ENCODE peak calls at places on chromosomes 3 and 15, in ten cellular contexts. One of them, this sample, is unnamed.
A peak's percentile ranks its signal among the peaks of the same experiment; 100 is the strongest.

GRCh38 chr3:123068227-123069020 is 1.6 kb downstream of the PDIA5 start:
- DNase-seq in stomach: peak; percentile 49
- DNase-seq in uterus: no peak
- DNase-seq in body of pancreas: no peak
- DNase-seq in tibial artery: no peak
- DNase-seq in IMR-90: no peak
- DNase-seq in cardiac muscle cell: no peak
- DNase-seq in mesendoderm: peak; percentile 87
- DNase-seq in GM23248: peak; percentile 57
- DNase-seq in A673: no peak
- DNase-seq in this sample: no peak

GRCh38 chr3:183287301-183287971 is 34.4 kb downstream of the B3GNT5 start:
- DNase-seq in GM23248: peak; percentile 95
- DNase-seq in tibial artery: peak; percentile 45
- DNase-seq in IMR-90: peak; percentile 93
- DNase-seq in stomach: no peak
- DNase-seq in mesendoderm: no peak
- DNase-seq in cardiac muscle cell: peak; percentile 98
- DNase-seq in uterus: peak; percentile 57
- DNase-seq in body of pancreas: no peak
- DNase-seq in A673: no peak
- DNase-seq in this sample: no peak

GRCh38 chr15:64895285-64896065 is 16.2 kb upstream of the ANKDD1A start:
- DNase-seq in stomach: peak; percentile 31
- DNase-seq in tibial artery: no peak
- DNase-seq in body of pancreas: no peak
- DNase-seq in IMR-90: peak; percentile 65
- DNase-seq in A673: peak; percentile 50
- DNase-seq in GM23248: peak; percentile 68
- DNase-seq in uterus: no peak
- DNase-seq in mesendoderm: no peak
- DNase-seq in cardiac muscle cell: peak; percentile 68
- DNase-seq in this sample: no peak

GRCh38 chr3:99023590-99024192 is 122.2 kb upstream of the DCBLD2 start:
- DNase-seq in tibial artery: no peak
- DNase-seq in uterus: no peak
- DNase-seq in A673: peak; percentile 74
- DNase-seq in stomach: no peak
- DNase-seq in mesendoderm: peak; percentile 28
- DNase-seq in body of pancreas: no peak
- DNase-seq in cardiac muscle cell: peak; percentile 70
- DNase-seq in IMR-90: peak; percentile 56
- DNase-seq in GM23248: peak; percentile 75
- DNase-seq in this sample: no peak

GRCh38 chr3:30698549-30698948 is 92.1 kb downstream of the TGFBR2 start:
- DNase-seq in uterus: no peak
- DNase-seq in mesendoderm: no peak
- DNase-seq in cardiac muscle cell: no peak
- DNase-seq in body of pancreas: no peak
- DNase-seq in stomach: no peak
- DNase-seq in GM23248: no peak
- DNase-seq in IMR-90: no peak
- DNase-seq in A673: no peak
- DNase-seq in tibial artery: no peak
- DNase-seq in this sample: no peak

GRCh38 chr3:71244153-71245051 is 339.1 kb downstream of the FOXP1 start:
- DNase-seq in GM23248: peak; percentile 11
- DNase-seq in A673: no peak
- DNase-seq in body of pancreas: no peak
- DNase-seq in IMR-90: peak; percentile 67
- DNase-seq in stomach: no peak
- DNase-seq in mesendoderm: peak; percentile 46
- DNase-seq in cardiac muscle cell: peak; percentile 90
- DNase-seq in tibial artery: peak; percentile 75
- DNase-seq in uterus: peak; percentile 69
- DNase-seq in this sample: no peak

GRCh38 chr3:99172736-99173657 is 271.5 kb upstream of the DCBLD2 start:
- DNase-seq in cardiac muscle cell: peak; percentile 89
- DNase-seq in A673: peak; percentile 84
- DNase-seq in mesendoderm: peak; percentile 85
- DNase-seq in stomach: peak; percentile 44
- DNase-seq in IMR-90: peak; percentile 80
- DNase-seq in tibial artery: peak; percentile 51
- DNase-seq in body of pancreas: peak; percentile 66
- DNase-seq in GM23248: peak; percentile 79
- DNase-seq in uterus: no peak
- DNase-seq in this sample: peak; percentile 59

GRCh38 chr3:43870110-43870509 is 179.4 kb downstream of the ABHD5 start:
- DNase-seq in IMR-90: peak; percentile 69
- DNase-seq in A673: peak; percentile 63
- DNase-seq in cardiac muscle cell: peak; percentile 69
- DNase-seq in mesendoderm: peak; percentile 81
- DNase-seq in body of pancreas: peak; percentile 31
- DNase-seq in uterus: no peak
- DNase-seq in stomach: no peak
- DNase-seq in GM23248: peak; percentile 85
- DNase-seq in tibial artery: no peak
- DNase-seq in this sample: no peak

GRCh38 chr3:129664040-129664646 is 57.7 kb upstream of the PLXND1 start:
- DNase-seq in IMR-90: no peak
- DNase-seq in stomach: no peak
- DNase-seq in cardiac muscle cell: no peak
- DNase-seq in body of pancreas: no peak
- DNase-seq in uterus: no peak
- DNase-seq in GM23248: peak; percentile 80
- DNase-seq in tibial artery: no peak
- DNase-seq in A673: no peak
- DNase-seq in mesendoderm: no peak
- DNase-seq in this sample: no peak

GRCh38 chr3:4981688-4982494 is 2.7 kb downstream of the BHLHE40 start:
- DNase-seq in cardiac muscle cell: peak; percentile 81
- DNase-seq in tibial artery: no peak
- DNase-seq in mesendoderm: peak; percentile 82
- DNase-seq in body of pancreas: peak; percentile 60
- DNase-seq in stomach: no peak
- DNase-seq in A673: no peak
- DNase-seq in GM23248: peak; percentile 87
- DNase-seq in uterus: no peak
- DNase-seq in IMR-90: peak; percentile 81
- DNase-seq in this sample: peak; percentile 45

GRCh38 chr3:4984511-4984864 is 5.3 kb downstream of the BHLHE40 start:
- DNase-seq in GM23248: peak; percentile 51
- DNase-seq in stomach: no peak
- DNase-seq in body of pancreas: no peak
- DNase-seq in cardiac muscle cell: no peak
- DNase-seq in mesendoderm: no peak
- DNase-seq in uterus: no peak
- DNase-seq in tibial artery: no peak
- DNase-seq in IMR-90: peak; percentile 25
- DNase-seq in A673: no peak
- DNase-seq in this sample: no peak

GRCh38 chr3:4983739-4984510 is 4.7 kb downstream of the BHLHE40 start:
- DNase-seq in stomach: peak; percentile 61
- DNase-seq in GM23248: peak; percentile 93
- DNase-seq in A673: peak; percentile 39
- DNase-seq in cardiac muscle cell: peak; percentile 66
- DNase-seq in uterus: peak; percentile 55
- DNase-seq in body of pancreas: peak; percentile 53
- DNase-seq in mesendoderm: peak; percentile 80
- DNase-seq in tibial artery: peak; percentile 67
- DNase-seq in IMR-90: peak; percentile 92
- DNase-seq in this sample: no peak

GRCh38 chr3:4981160-4981687 is 2.0 kb downstream of the BHLHE40 start:
- DNase-seq in A673: no peak
- DNase-seq in GM23248: peak; percentile 58
- DNase-seq in stomach: no peak
- DNase-seq in IMR-90: peak; percentile 34
- DNase-seq in mesendoderm: no peak
- DNase-seq in tibial artery: no peak
- DNase-seq in uterus: no peak
- DNase-seq in cardiac muscle cell: peak; percentile 43
- DNase-seq in body of pancreas: peak; percentile 19
- DNase-seq in this sample: no peak

GRCh38 chr3:4982773-4983738 is 3.8 kb downstream of the BHLHE40 start:
- DNase-seq in A673: no peak
- DNase-seq in cardiac muscle cell: no peak
- DNase-seq in tibial artery: no peak
- DNase-seq in IMR-90: peak; percentile 33
- DNase-seq in GM23248: peak; percentile 72
- DNase-seq in body of pancreas: peak; percentile 35
- DNase-seq in uterus: no peak
- DNase-seq in stomach: no peak
- DNase-seq in mesendoderm: no peak
- DNase-seq in this sample: no peak
- H3K4me1 ChIP-seq in A673: peaks cover 35% of the 10 kb centered on the region
- H3K4me1 ChIP-seq in cardiac muscle cell: peaks cover 33% of the 10 kb centered on the region
- H3K4me1 ChIP-seq in tibial artery: peaks cover 70% of the 10 kb centered on the region
- H3K4me1 ChIP-seq in IMR-90: peaks cover 34% of the 10 kb centered on the region
- H3K4me1 ChIP-seq in GM23248: peaks cover 51% of the 10 kb centered on the region
- H3K4me1 ChIP-seq in body of pancreas: peaks cover 59% of the 10 kb centered on the region
- H3K4me1 ChIP-seq in uterus: no peaks in the 10 kb centered on the region
- H3K4me1 ChIP-seq in stomach: peaks cover 76% of the 10 kb centered on the region
- H3K4me1 ChIP-seq in mesendoderm: peaks cover 26% of the 10 kb centered on the region
- H3K4me1 ChIP-seq in this sample: peaks cover 4% of the 10 kb centered on the region

DNA sequence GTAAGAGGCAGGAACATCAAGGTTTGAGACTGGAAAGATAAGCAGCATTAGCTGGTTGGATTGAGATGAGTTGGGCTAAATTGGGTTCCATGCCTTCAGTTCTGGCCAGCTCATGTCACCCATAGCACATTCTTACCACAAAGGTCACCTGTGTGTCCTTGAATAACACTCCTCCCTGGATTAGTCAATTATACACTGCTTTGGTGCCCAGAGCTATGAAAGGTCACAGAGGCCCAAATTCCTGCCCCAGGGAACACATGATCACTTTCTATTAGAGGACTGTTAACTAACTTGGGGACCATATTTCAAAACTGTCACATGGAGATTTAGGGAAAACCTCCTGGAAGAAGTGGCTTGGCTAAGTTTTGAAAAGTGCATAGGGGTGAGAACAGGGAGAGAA is 40.1 kb upstream of the XCR1 start:
- DNase-seq in A673: no peak
- DNase-seq in IMR-90: no peak
- DNase-seq in stomach: no peak
- DNase-seq in mesendoderm: no peak
- DNase-seq in tibial artery: no peak
- DNase-seq in GM23248: no peak
- DNase-seq in body of pancreas: no peak
- DNase-seq in cardiac muscle cell: no peak
- DNase-seq in uterus: no peak
- DNase-seq in this sample: no peak
- H3K27me3 ChIP-seq in A673: no peaks in the 10 kb centered on the region
- H3K27me3 ChIP-seq in IMR-90: peaks cover 42% of the 10 kb centered on the region
- H3K27me3 ChIP-seq in stomach: no peaks in the 10 kb centered on the region
- H3K27me3 ChIP-seq in mesendoderm: no peaks in the 10 kb centered on the region
- H3K27me3 ChIP-seq in tibial artery: no peaks in the 10 kb centered on the region
- H3K27me3 ChIP-seq in GM23248: peaks cover 55% of the 10 kb centered on the region
- H3K27me3 ChIP-seq in body of pancreas: no peaks in the 10 kb centered on the region
- H3K27me3 ChIP-seq in cardiac muscle cell: no peaks in the 10 kb centered on the region
- H3K27me3 ChIP-seq in uterus: no peaks in the 10 kb centered on the region
- H3K27me3 ChIP-seq in this sample: no peaks in the 10 kb centered on the region

GRCh38 chr15:51526955-51527354 is 95.6 kb downstream of the DMXL2 start:
- DNase-seq in IMR-90: no peak
- DNase-seq in body of pancreas: no peak
- DNase-seq in tibial artery: no peak
- DNase-seq in mesendoderm: no peak
- DNase-seq in cardiac muscle cell: no peak
- DNase-seq in uterus: no peak
- DNase-seq in A673: no peak
- DNase-seq in stomach: no peak
- DNase-seq in GM23248: no peak
- DNase-seq in this sample: no peak

GRCh38 chr15:51524376-51524775 is 98.2 kb downstream of the DMXL2 start:
- DNase-seq in tibial artery: no peak
- DNase-seq in IMR-90: no peak
- DNase-seq in A673: no peak
- DNase-seq in stomach: no peak
- DNase-seq in cardiac muscle cell: no peak
- DNase-seq in body of pancreas: no peak
- DNase-seq in uterus: no peak
- DNase-seq in mesendoderm: no peak
- DNase-seq in GM23248: no peak
- DNase-seq in this sample: no peak
- H3K4me1 ChIP-seq in tibial artery: peaks cover 13% of the 10 kb centered on the region
- H3K4me1 ChIP-seq in IMR-90: no peaks in the 10 kb centered on the region
- H3K4me1 ChIP-seq in A673: no peaks in the 10 kb centered on the region
- H3K4me1 ChIP-seq in stomach: no peaks in the 10 kb centered on the region
- H3K4me1 ChIP-seq in cardiac muscle cell: no peaks in the 10 kb centered on the region
- H3K4me1 ChIP-seq in body of pancreas: no peaks in the 10 kb centered on the region
- H3K4me1 ChIP-seq in uterus: no peaks in the 10 kb centered on the region
- H3K4me1 ChIP-seq in mesendoderm: no peaks in the 10 kb centered on the region
- H3K4me1 ChIP-seq in GM23248: no peaks in the 10 kb centered on the region
- H3K4me1 ChIP-seq in this sample: no peaks in the 10 kb centered on the region

GRCh38 chr3:111051354-111051753 is 20.3 kb upstream of the NECTIN3 start:
- DNase-seq in A673: no peak
- DNase-seq in uterus: no peak
- DNase-seq in GM23248: no peak
- DNase-seq in mesendoderm: no peak
- DNase-seq in tibial artery: no peak
- DNase-seq in stomach: no peak
- DNase-seq in cardiac muscle cell: no peak
- DNase-seq in body of pancreas: no peak
- DNase-seq in IMR-90: no peak
- DNase-seq in this sample: no peak

GRCh38 chr3:111040959-111041358 is 30.7 kb upstream of the NECTIN3 start:
- DNase-seq in cardiac muscle cell: no peak
- DNase-seq in IMR-90: no peak
- DNase-seq in tibial artery: no peak
- DNase-seq in A673: no peak
- DNase-seq in stomach: no peak
- DNase-seq in mesendoderm: no peak
- DNase-seq in uterus: no peak
- DNase-seq in GM23248: no peak
- DNase-seq in body of pancreas: no peak
- DNase-seq in this sample: no peak

GRCh38 chr3:111047053-111047452 is 24.6 kb upstream of the NECTIN3 start:
- DNase-seq in GM23248: no peak
- DNase-seq in body of pancreas: no peak
- DNase-seq in A673: no peak
- DNase-seq in uterus: no peak
- DNase-seq in cardiac muscle cell: no peak
- DNase-seq in tibial artery: no peak
- DNase-seq in IMR-90: no peak
- DNase-seq in mesendoderm: no peak
- DNase-seq in stomach: no peak
- DNase-seq in this sample: no peak

GRCh38 chr3:111047812-111048435 is 23.7 kb upstream of the NECTIN3 start:
- DNase-seq in cardiac muscle cell: no peak
- DNase-seq in A673: no peak
- DNase-seq in mesendoderm: no peak
- DNase-seq in body of pancreas: no peak
- DNase-seq in IMR-90: no peak
- DNase-seq in GM23248: no peak
- DNase-seq in tibial artery: no peak
- DNase-seq in stomach: no peak
- DNase-seq in uterus: no peak
- DNase-seq in this sample: no peak

DNA sequence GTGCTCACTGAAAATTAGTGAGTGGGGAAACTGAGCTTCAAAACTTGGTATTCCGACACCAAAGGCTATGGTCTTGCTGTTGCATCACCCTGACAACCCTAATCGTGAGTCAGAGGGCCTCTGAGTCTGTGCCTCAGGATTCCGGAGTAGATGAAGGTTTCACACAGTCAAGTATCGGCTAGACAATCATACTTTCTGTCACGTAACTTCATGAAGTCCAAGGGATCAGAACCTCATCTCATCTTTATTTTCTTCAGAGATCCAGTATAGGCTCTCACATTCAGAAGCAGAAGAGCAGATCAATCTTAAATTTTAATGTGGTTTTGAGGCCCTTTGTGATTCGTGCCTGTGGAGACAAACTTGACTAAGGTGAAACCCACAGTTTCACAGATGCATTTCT is 26.1 kb upstream of the NECTIN3 start:
- DNase-seq in A673: no peak
- DNase-seq in GM23248: peak; percentile 2
- DNase-seq in uterus: no peak
- DNase-seq in body of pancreas: no peak
- DNase-seq in tibial artery: no peak
- DNase-seq in IMR-90: peak; percentile 21
- DNase-seq in mesendoderm: peak; percentile 35
- DNase-seq in cardiac muscle cell: peak; percentile 13
- DNase-seq in stomach: no peak
- DNase-seq in this sample: no peak
- H3K27me3 ChIP-seq in A673: no peaks in the 10 kb centered on the region
- H3K27me3 ChIP-seq in GM23248: no peaks in the 10 kb centered on the region
- H3K27me3 ChIP-seq in uterus: no peaks in the 10 kb centered on the region
- H3K27me3 ChIP-seq in body of pancreas: no peaks in the 10 kb centered on the region
- H3K27me3 ChIP-seq in tibial artery: no peaks in the 10 kb centered on the region
- H3K27me3 ChIP-seq in IMR-90: no peaks in the 10 kb centered on the region
- H3K27me3 ChIP-seq in mesendoderm: no peaks in the 10 kb centered on the region
- H3K27me3 ChIP-seq in cardiac muscle cell: no peaks in the 10 kb centered on the region
- H3K27me3 ChIP-seq in stomach: no peaks in the 10 kb centered on the region
- H3K27me3 ChIP-seq in this sample: no peaks in the 10 kb centered on the region

This sample was measured in lung.